ENCODE peak calls at places on chromosome 17, in six cellular contexts. W, S, O, G, E and R are unnamed samples.

GRCh38 chr17:7839890-7840260 is 5.9 kb downstream of the KDM6B start:
- DNase-seq in W (no peak), S (no peak), O (peak), G (no peak), E (no peak), R (no peak)

GRCh38 chr17:15509095-15509494 is 41.7 kb upstream of the CDRT4 start:
- DNase-seq in W (no peak), S (no peak), O (no peak), G (no peak), E (no peak), R (no peak)

GRCh38 chr17:17856386-17856785 is 19.6 kb upstream of the SREBF1 start:
- DNase-seq in W (no peak), S (no peak), O (no peak), G (no peak), E (no peak), R (no peak)

GRCh38 chr17:78745407-78746088 is 36.5 kb downstream of the CYTH1 start:
- DNase-seq in W (no peak), S (no peak), O (peak), G (no peak), E (no peak), R (peak)

GRCh38 chr17:9004132-9004960 is 17.0 kb upstream of the NTN1 start:
- DNase-seq in W (no peak), S (no peak), O (no peak), G (no peak), E (no peak), R (no peak)

GRCh38 chr17:82129095-82129494 is 31.1 kb upstream of the FASN start:
- DNase-seq in W (no peak), S (no peak), O (peak), G (no peak), E (no peak), R (no peak)

GRCh38 chr17:76248013-76248782 is 7.9 kb upstream of the RNF157 start:
- DNase-seq in W (no peak), S (peak), O (no peak), G (no peak), E (no peak), R (no peak)

GRCh38 chr17:55783684-55784245 is 32.9 kb downstream of the PCTP start:
- DNase-seq in W (peak), S (no peak), O (peak), G (no peak), E (peak), R (no peak)

GRCh38 chr17:4919511-4920047 is 12.5 kb upstream of the GP1BA start:
- DNase-seq in W (no peak), S (no peak), O (no peak), G (no peak), E (no peak), R (no peak)

GRCh38 chr17:16881239-16881924 is 90.5 kb downstream of the TNFRSF13B start:
- DNase-seq in W (no peak), S (no peak), O (no peak), G (no peak), E (no peak), R (no peak)

GRCh38 chr17:63420868-63421680 is 25.0 kb downstream of the CYB561 start:
- DNase-seq in W (peak), S (no peak), O (no peak), G (no peak), E (no peak), R (no peak)

GRCh38 chr17:2102931-2103398 is 48.1 kb downstream of the HIC1 start:
- DNase-seq in W (no peak), S (peak), O (peak), G (no peak), E (peak), R (no peak)

GRCh38 chr17:44547625-44548297 is 9.5 kb upstream of the FZD2 start:
- DNase-seq in W (no peak), S (no peak), O (no peak), G (no peak), E (no peak), R (no peak)

GRCh38 chr17:44002141-44002848 is 2.1 kb upstream of the NAGS start:
- DNase-seq in W (no peak), S (peak), O (peak), G (no peak), E (peak), R (no peak)

GRCh38 chr17:60161598-60162330 is 12.0 kb downstream of the CA4 start:
- DNase-seq in W (no peak), S (no peak), O (no peak), G (no peak), E (no peak), R (no peak)

GRCh38 chr17:81396722-81397313 is 1.6 kb downstream of the BAHCC1 start:
- DNase-seq in W (no peak), S (no peak), O (peak), G (no peak), E (no peak), R (peak)

GRCh38 chr17:47819475-47819874 is 2.1 kb downstream of the OSBPL7 start:
- DNase-seq in W (no peak), S (no peak), O (no peak), G (no peak), E (no peak), R (no peak)

GRCh38 chr17:44605116-44605505 is 47.8 kb downstream of the FZD2 start:
- DNase-seq in W (no peak), S (no peak), O (no peak), G (no peak), E (no peak), R (no peak)